ENCODE peak calls at places on chromosomes 16 and 17, in five cellular contexts. X is heart right ventricle, H is AG09309, I is psoas muscle, D is BJ. G is an unnamed sample.

GRCh38 chr17:44776628-44777393 is 18.0 kb downstream of the ADAM11 start:
- DNase-seq in X (no peak), D (no peak), I (no peak), H (no peak), G (no peak)

GRCh38 chr17:42817866-42818265 is 6.2 kb downstream of the BECN1 start:
- DNase-seq in H (no peak), X (no peak), I (no peak), D (no peak), G (no peak)

GRCh38 chr16:66250686-66251405 is 115.6 kb upstream of the CDH5 start:
- DNase-seq in I (peak), X (peak), D (no peak), H (no peak), G (peak)

GRCh38 chr17:60398227-60398959 is 6.5 kb upstream of the USP32 start:
- DNase-seq in H (no peak), I (no peak), D (no peak), X (no peak), G (no peak)

GRCh38 chr17:8494506-8495111 is 58.9 kb downstream of the NDEL1 start:
- DNase-seq in H (no peak), I (no peak), D (no peak), X (no peak), G (no peak)

GRCh38 chr16:65767125-65767524 is 599.4 kb upstream of the CDH5 start:
- DNase-seq in D (no peak), X (no peak), I (no peak), H (no peak), G (no peak)

GRCh38 chr17:66347661-66348604 is 45.5 kb downstream of the PRKCA start:
- DNase-seq in I (no peak), H (no peak), X (no peak), D (no peak), G (no peak)

GRCh38 chr17:72254808-72255449 is 134.1 kb downstream of the SOX9 start:
- DNase-seq in D (no peak), H (no peak), I (no peak), X (no peak), G (no peak)

GRCh38 chr17:44223574-44224046 is 4.1 kb upstream of the UBTF start:
- DNase-seq in X (no peak), H (no peak), D (no peak), I (peak), G (no peak)

GRCh38 chr17:80803451-80804428 is 187.9 kb upstream of the CHMP6 start:
- DNase-seq in I (no peak), H (no peak), X (no peak), D (no peak), G (no peak)

GRCh38 chr16:87684711-87685404 is 80.9 kb downstream of the KLHDC4 start:
- DNase-seq in D (no peak), X (no peak), I (no peak), H (no peak), G (no peak)

GRCh38 chr17:2684549-2684948 is 27.0 kb downstream of the CLUH start:
- DNase-seq in D (no peak), X (no peak), I (no peak), H (no peak), G (no peak)

GRCh38 chr16:88681709-88682451 is 4.4 kb downstream of the SNAI3 start:
- DNase-seq in X (peak), D (no peak), I (no peak), H (no peak), G (peak)

GRCh38 chr17:80558046-80558445 is 13.4 kb downstream of the RPTOR start:
- DNase-seq in H (no peak), I (no peak), D (no peak), X (no peak), G (no peak)

GRCh38 chr17:65813306-65813705 is 251.9 kb upstream of the AXIN2 start:
- DNase-seq in I (no peak), X (no peak), D (no peak), H (peak), G (no peak)

GRCh38 chr16:75095204-75095621 is 21.4 kb downstream of the LDHD start:
- DNase-seq in H (no peak), I (no peak), D (no peak), X (no peak), G (no peak)

GRCh38 chr17:3681565-3681964 is 13.0 kb downstream of the EMC6 start:
- DNase-seq in D (no peak), I (no peak), X (no peak), H (no peak), G (no peak)

GRCh38 chr16:10232757-10233156 is 50.5 kb upstream of the GRIN2A start:
- DNase-seq in H (no peak), I (no peak), D (no peak), X (no peak), G (no peak)

GRCh38 chr16:1097156-1097555 is 1.1 kb upstream of the C1QTNF8 start:
- DNase-seq in H (no peak), I (no peak), X (no peak), D (no peak), G (no peak)

GRCh38 chr16:12906271-12906670 is 4.9 kb downstream of the SHISA9 start:
- DNase-seq in X (no peak), I (no peak), D (no peak), H (no peak), G (no peak)

GRCh38 chr16:12902511-12903324 is 1.3 kb downstream of the SHISA9 start:
- DNase-seq in X (no peak), I (no peak), D (no peak), H (no peak), G (no peak)

GRCh38 chr16:12903325-12904040 is 2.1 kb downstream of the SHISA9 start:
- DNase-seq in D (no peak), I (no peak), H (no peak), X (no peak), G (no peak)

GRCh38 chr16:12901597-12902436 is at the start of gene SHISA9:
- DNase-seq in H (no peak), I (no peak), D (no peak), X (no peak), G (no peak)

GRCh38 chr16:12904041-12904671 is 2.8 kb downstream of the SHISA9 start:
- DNase-seq in I (no peak), X (no peak), H (no peak), D (no peak), G (no peak)
- H3K4me3 ChIP-seq in I (no peak), X (no peak), H (no peak), D (no peak), G (no peak)

GRCh38 chr17:34991606-34992005 is 11.3 kb downstream of the LIG3 start:
- DNase-seq in X (no peak), H (no peak), D (no peak), I (no peak), G (no peak)
- H3K4me3 ChIP-seq in X (no peak), H (no peak), D (no peak), I (no peak), G (no peak)

DNA sequence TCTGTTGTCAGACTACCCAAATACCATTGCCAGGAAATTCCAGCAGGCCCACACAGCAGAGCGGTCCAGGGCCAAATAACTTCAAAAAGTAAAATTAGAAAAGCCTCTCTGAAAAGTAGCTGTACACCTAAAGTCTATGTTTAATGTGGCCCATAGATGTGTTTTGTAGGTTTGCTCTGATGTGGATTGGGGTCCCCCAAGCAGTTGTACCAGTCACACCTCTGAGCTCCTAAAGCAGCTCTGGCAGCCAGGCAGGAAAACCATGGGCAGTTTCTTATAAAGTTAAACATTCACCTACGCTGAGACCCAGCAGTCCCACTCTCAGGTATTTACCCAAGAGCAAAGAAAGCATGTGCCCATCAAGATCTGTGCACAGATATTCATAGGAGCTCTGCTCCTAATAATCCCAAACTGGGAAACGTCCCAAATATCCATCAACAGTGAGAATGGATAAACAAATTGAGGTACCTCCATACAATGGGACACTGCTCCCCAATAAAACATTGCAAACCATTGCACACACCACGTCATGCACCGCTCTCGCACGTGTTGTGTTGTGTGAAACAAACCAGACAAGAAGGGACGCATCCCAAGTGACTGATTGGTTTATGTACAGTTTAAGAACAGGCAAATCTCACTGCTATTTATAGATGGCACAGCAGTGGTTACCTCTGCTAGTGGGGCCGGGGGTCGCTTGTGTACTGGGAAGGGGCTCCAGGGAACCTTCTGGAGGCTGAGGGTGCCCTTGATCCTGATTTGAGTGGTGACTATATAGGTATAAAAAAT is 15.8 kb upstream of the PRM1 start:
- DNase-seq in H (no peak), D (no peak), I (no peak), X (no peak), G (no peak)
- H3K4me3 ChIP-seq in H (no peak), D (no peak), I (peak), X (peak), G (peak)

GRCh38 chr16:29290631-29291247 is 115.8 kb downstream of the NPIPB11 start:
- DNase-seq in X (peak), D (peak), H (no peak), I (peak), G (peak)
- H3K4me3 ChIP-seq in X (peak), D (no peak), H (peak), I (peak), G (peak)

DNA sequence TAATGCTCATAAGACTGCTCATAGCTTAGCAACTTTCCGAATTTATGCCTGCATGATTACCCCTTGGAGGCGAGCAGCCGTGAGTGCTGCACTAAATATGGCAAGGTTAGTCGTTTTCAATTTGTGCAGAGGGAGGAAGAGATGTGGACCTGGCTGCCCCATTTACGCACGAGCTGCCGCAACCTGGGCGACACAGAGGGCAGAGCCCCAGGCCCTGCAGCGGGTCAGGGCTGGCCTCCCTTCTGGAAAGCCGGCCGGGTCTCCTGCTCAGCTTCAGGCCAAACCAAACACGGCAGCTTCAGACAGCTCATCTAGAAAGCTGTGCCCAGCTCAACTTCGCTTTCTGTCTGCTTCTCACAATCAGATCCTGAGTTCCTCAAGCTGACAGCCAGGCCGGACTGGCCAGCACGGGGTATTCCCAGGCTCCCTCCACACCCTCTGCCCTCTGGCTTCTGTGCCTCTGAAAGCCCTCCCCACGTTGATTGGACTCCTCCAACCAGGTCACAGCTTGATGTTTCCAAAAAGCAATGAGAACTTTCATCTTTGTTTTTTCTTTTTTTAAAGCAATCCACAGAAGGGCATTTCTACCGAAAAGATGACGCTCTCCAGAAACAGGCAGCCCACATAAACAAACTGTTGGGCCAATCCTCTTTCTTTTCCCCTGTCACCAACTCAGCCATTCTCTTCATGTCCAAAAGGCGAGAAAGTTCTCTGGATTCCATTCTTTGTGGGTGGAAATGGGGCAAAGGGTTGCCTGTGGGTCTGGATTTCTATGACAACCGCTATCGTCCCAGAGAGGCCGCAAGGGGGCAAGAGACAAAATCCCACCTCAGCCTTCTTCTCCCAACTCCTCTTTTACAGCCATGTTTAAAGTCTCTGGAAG is 189.1 kb downstream of the ZFHX3 start:
- DNase-seq in X (no peak), H (no peak), I (no peak), D (no peak), G (no peak)
- H3K4me3 ChIP-seq in X (no peak), H (no peak), I (no peak), D (no peak), G (no peak)

DNA sequence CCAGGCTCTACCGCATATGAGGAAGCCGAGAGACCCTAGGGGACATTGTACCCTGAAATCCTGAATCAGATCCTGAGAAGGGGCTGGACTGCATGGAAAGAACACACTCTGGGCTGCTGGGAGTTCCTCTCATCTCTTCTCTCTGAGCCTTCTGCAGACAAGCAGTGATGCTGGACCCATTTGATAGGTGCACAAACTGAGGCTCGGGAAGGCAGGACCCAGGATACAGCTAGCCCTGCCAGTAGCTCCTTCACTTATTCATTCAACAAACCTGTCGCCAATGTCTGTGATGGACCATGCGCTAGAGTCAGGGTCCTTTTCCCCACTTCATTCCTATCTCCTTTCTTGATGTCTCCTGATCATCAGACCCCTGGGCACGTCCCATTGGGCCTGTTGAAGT is 1.9 kb downstream of the SBK1 start:
- DNase-seq in X (no peak), I (no peak), H (no peak), D (no peak), G (no peak)
- H3K4me3 ChIP-seq in X (no peak), I (no peak), H (no peak), D (no peak), G (no peak)

GRCh38 chr17:1201132-1201702 is 21.4 kb upstream of the ABR start:
- DNase-seq in D (no peak), I (no peak), X (no peak), H (no peak), G (no peak)
- H3K4me3 ChIP-seq in D (no peak), I (no peak), X (no peak), H (no peak), G (no peak)

GRCh38 chr17:67364847-67365761 is 1.3 kb downstream of the PSMD12 start:
- DNase-seq in D (no peak), X (no peak), H (no peak), I (no peak), G (peak)

GRCh38 chr17:67362173-67362572 is 4.2 kb downstream of the PSMD12 start:
- DNase-seq in D (no peak), X (no peak), I (no peak), H (no peak), G (no peak)

GRCh38 chr17:67360880-67361279 is 5.5 kb downstream of the PSMD12 start:
- DNase-seq in X (no peak), I (no peak), H (no peak), D (no peak), G (no peak)

GRCh38 chr17:67358612-67359011 is 7.8 kb downstream of the PSMD12 start:
- DNase-seq in H (no peak), I (no peak), X (no peak), D (no peak), G (no peak)

GRCh38 chr17:67359960-67360817 is 6.2 kb downstream of the PSMD12 start:
- DNase-seq in I (no peak), D (no peak), X (no peak), H (no peak), G (no peak)
- H3K4me3 ChIP-seq in I (no peak), D (no peak), X (no peak), H (no peak), G (no peak)

GRCh38 chr17:9728564-9728963 is 62.8 kb downstream of the DHRS7C start:
- DNase-seq in I (no peak), D (no peak), X (no peak), H (no peak), G (no peak)
- H3K4me3 ChIP-seq in I (no peak), D (no peak), X (no peak), H (no peak), G (no peak)

GRCh38 chr16:9095998-9096397 is 4.6 kb downstream of the HAPSTR1 start:
- DNase-seq in D (no peak), X (no peak), I (no peak), H (no peak), G (no peak)
- H3K4me3 ChIP-seq in D (no peak), X (peak), I (peak), H (no peak), G (peak)